ENCODE peak calls at places on chromosomes 5 and 9, in seven cellular contexts. One of them, this sample, is unnamed.

GRCh38 chr5:137341831-137342230 is 157.3 kb downstream of the SPOCK1 start:
- DNase-seq in mesendoderm: no peak
- DNase-seq in neuronal stem cell: no peak
- DNase-seq in mesenchymal stem cell: no peak
- DNase-seq in IMR-90: no peak
- DNase-seq in H1: no peak
- DNase-seq in trophoblast cell: no peak
- DNase-seq in this sample: no peak

GRCh38 chr9:120726484-120726883 is 12.2 kb upstream of the MEGF9 start:
- DNase-seq in IMR-90: no peak
- DNase-seq in mesenchymal stem cell: no peak
- DNase-seq in H1: no peak
- DNase-seq in mesendoderm: no peak
- DNase-seq in trophoblast cell: no peak
- DNase-seq in neuronal stem cell: no peak
- DNase-seq in this sample: no peak

GRCh38 chr5:151115272-151115905 is 34.6 kb upstream of the TNIP1 start:
- DNase-seq in mesendoderm: peak
- DNase-seq in IMR-90: peak
- DNase-seq in trophoblast cell: peak
- DNase-seq in mesenchymal stem cell: peak
- DNase-seq in H1: peak
- DNase-seq in neuronal stem cell: peak
- DNase-seq in this sample: peak

GRCh38 chr9:127977877-127978647 is 2.7 kb downstream of the EEIG1 start:
- DNase-seq in neuronal stem cell: no peak
- DNase-seq in mesendoderm: peak
- DNase-seq in trophoblast cell: peak
- DNase-seq in H1: no peak
- DNase-seq in IMR-90: peak
- DNase-seq in mesenchymal stem cell: peak
- DNase-seq in this sample: no peak

GRCh38 chr5:142316051-142316450 is 8.8 kb downstream of the SPRY4 start:
- DNase-seq in neuronal stem cell: no peak
- DNase-seq in trophoblast cell: no peak
- DNase-seq in H1: no peak
- DNase-seq in mesenchymal stem cell: peak
- DNase-seq in mesendoderm: no peak
- DNase-seq in IMR-90: peak
- DNase-seq in this sample: no peak

GRCh38 chr5:154697335-154697734 is 57.8 kb upstream of the LARP1 start:
- DNase-seq in mesenchymal stem cell: no peak
- DNase-seq in H1: no peak
- DNase-seq in neuronal stem cell: no peak
- DNase-seq in trophoblast cell: no peak
- DNase-seq in IMR-90: peak
- DNase-seq in mesendoderm: no peak
- DNase-seq in this sample: no peak

GRCh38 chr9:98944130-98945074 is 695 bp downstream of the COL15A1 start:
- DNase-seq in IMR-90: no peak
- DNase-seq in trophoblast cell: peak
- DNase-seq in neuronal stem cell: peak
- DNase-seq in mesenchymal stem cell: peak
- DNase-seq in mesendoderm: no peak
- DNase-seq in H1: peak
- DNase-seq in this sample: peak

GRCh38 chr5:33401482-33402390 is 39.0 kb upstream of the TARS1 start:
- DNase-seq in trophoblast cell: peak
- DNase-seq in neuronal stem cell: no peak
- DNase-seq in mesenchymal stem cell: peak
- DNase-seq in H1: no peak
- DNase-seq in mesendoderm: peak
- DNase-seq in IMR-90: peak
- DNase-seq in this sample: no peak

GRCh38 chr5:35269006-35269405 is 38.7 kb upstream of the PRLR start:
- DNase-seq in neuronal stem cell: no peak
- DNase-seq in mesenchymal stem cell: no peak
- DNase-seq in trophoblast cell: peak
- DNase-seq in H1: no peak
- DNase-seq in IMR-90: no peak
- DNase-seq in mesendoderm: no peak
- DNase-seq in this sample: no peak

GRCh38 chr9:84493284-84493947 is 152.9 kb upstream of the SLC28A3 start:
- DNase-seq in trophoblast cell: no peak
- DNase-seq in mesenchymal stem cell: no peak
- DNase-seq in mesendoderm: peak
- DNase-seq in neuronal stem cell: no peak
- DNase-seq in IMR-90: no peak
- DNase-seq in H1: peak
- DNase-seq in this sample: peak

GRCh38 chr5:143086851-143087637 is 316.4 kb downstream of the NR3C1 start:
- DNase-seq in trophoblast cell: peak
- DNase-seq in mesendoderm: peak
- DNase-seq in IMR-90: peak
- DNase-seq in H1: no peak
- DNase-seq in neuronal stem cell: no peak
- DNase-seq in mesenchymal stem cell: peak
- DNase-seq in this sample: no peak

GRCh38 chr5:56003179-56003578 is 8.4 kb upstream of the IL6ST start:
- DNase-seq in mesendoderm: no peak
- DNase-seq in H1: no peak
- DNase-seq in IMR-90: peak
- DNase-seq in trophoblast cell: peak
- DNase-seq in neuronal stem cell: no peak
- DNase-seq in mesenchymal stem cell: peak
- DNase-seq in this sample: no peak

GRCh38 chr5:55004728-55005127 is 19.3 kb upstream of the GZMK start:
- DNase-seq in mesenchymal stem cell: peak
- DNase-seq in neuronal stem cell: no peak
- DNase-seq in IMR-90: peak
- DNase-seq in mesendoderm: no peak
- DNase-seq in H1: no peak
- DNase-seq in trophoblast cell: peak
- DNase-seq in this sample: no peak

GRCh38 chr9:137521405-137521985 is 28.7 kb downstream of the PNPLA7 start:
- DNase-seq in neuronal stem cell: no peak
- DNase-seq in H1: no peak
- DNase-seq in trophoblast cell: no peak
- DNase-seq in mesenchymal stem cell: no peak
- DNase-seq in mesendoderm: no peak
- DNase-seq in IMR-90: no peak
- DNase-seq in this sample: no peak

GRCh38 chr9:18297532-18297872 is 176.5 kb upstream of the ADAMTSL1 start:
- DNase-seq in IMR-90: no peak
- DNase-seq in mesenchymal stem cell: no peak
- DNase-seq in H1: no peak
- DNase-seq in neuronal stem cell: no peak
- DNase-seq in trophoblast cell: peak
- DNase-seq in mesendoderm: peak
- DNase-seq in this sample: peak

GRCh38 chr5:169576181-169576598 is 7.4 kb upstream of the SPDL1 start:
- DNase-seq in trophoblast cell: peak
- DNase-seq in mesendoderm: no peak
- DNase-seq in mesenchymal stem cell: peak
- DNase-seq in neuronal stem cell: no peak
- DNase-seq in H1: no peak
- DNase-seq in IMR-90: peak
- DNase-seq in this sample: no peak

GRCh38 chr9:5947912-5948311 is 57.2 kb downstream of the MLANA start:
- DNase-seq in mesenchymal stem cell: no peak
- DNase-seq in mesendoderm: peak
- DNase-seq in neuronal stem cell: no peak
- DNase-seq in trophoblast cell: no peak
- DNase-seq in H1: no peak
- DNase-seq in IMR-90: no peak
- DNase-seq in this sample: no peak

GRCh38 chr9:23587903-23588302 is 238.1 kb downstream of the ELAVL2 start:
- DNase-seq in mesendoderm: peak
- DNase-seq in H1: peak
- DNase-seq in neuronal stem cell: no peak
- DNase-seq in IMR-90: no peak
- DNase-seq in mesenchymal stem cell: no peak
- DNase-seq in trophoblast cell: no peak
- DNase-seq in this sample: peak

GRCh38 chr9:77952641-77953341 is 78.8 kb downstream of the GNAQ start:
- DNase-seq in IMR-90: peak
- DNase-seq in trophoblast cell: peak
- DNase-seq in mesendoderm: no peak
- DNase-seq in H1: no peak
- DNase-seq in mesenchymal stem cell: peak
- DNase-seq in neuronal stem cell: no peak
- DNase-seq in this sample: no peak

GRCh38 chr5:42951169-42951846 is 88.8 kb downstream of the ANXA2R start:
- DNase-seq in H1: no peak
- DNase-seq in neuronal stem cell: no peak
- DNase-seq in IMR-90: peak
- DNase-seq in mesenchymal stem cell: no peak
- DNase-seq in mesendoderm: no peak
- DNase-seq in trophoblast cell: peak
- DNase-seq in this sample: no peak

GRCh38 chr5:113293068-113293571 is 141.7 kb downstream of the TSSK1B start:
- DNase-seq in H1: peak
- DNase-seq in trophoblast cell: no peak
- DNase-seq in IMR-90: peak
- DNase-seq in mesenchymal stem cell: peak
- DNase-seq in mesendoderm: peak
- DNase-seq in neuronal stem cell: no peak
- DNase-seq in this sample: peak

GRCh38 chr9:136645903-136646754 is 16.6 kb upstream of the EGFL7 start:
- DNase-seq in H1: peak
- DNase-seq in mesenchymal stem cell: no peak
- DNase-seq in mesendoderm: no peak
- DNase-seq in trophoblast cell: peak
- DNase-seq in neuronal stem cell: no peak
- DNase-seq in IMR-90: no peak
- DNase-seq in this sample: no peak

GRCh38 chr9:83936523-83936922 is 15.3 kb upstream of the KIF27 start:
- DNase-seq in neuronal stem cell: no peak
- DNase-seq in H1: peak
- DNase-seq in IMR-90: no peak
- DNase-seq in mesendoderm: no peak
- DNase-seq in mesenchymal stem cell: no peak
- DNase-seq in trophoblast cell: no peak
- DNase-seq in this sample: no peak

GRCh38 chr5:168372351-168372946 is 81.0 kb downstream of the WWC1 start:
- DNase-seq in mesendoderm: no peak
- DNase-seq in H1: no peak
- DNase-seq in neuronal stem cell: no peak
- DNase-seq in mesenchymal stem cell: no peak
- DNase-seq in trophoblast cell: no peak
- DNase-seq in IMR-90: no peak
- DNase-seq in this sample: no peak
- H3K4ac ChIP-seq in mesendoderm: no peak
- H3K4ac ChIP-seq in H1: no peak
- H3K4ac ChIP-seq in neuronal stem cell: no peak
- H3K4ac ChIP-seq in mesenchymal stem cell: no peak
- H3K4ac ChIP-seq in trophoblast cell: no peak
- H3K4ac ChIP-seq in IMR-90: no peak
- H3K4ac ChIP-seq in this sample: no peak

DNA sequence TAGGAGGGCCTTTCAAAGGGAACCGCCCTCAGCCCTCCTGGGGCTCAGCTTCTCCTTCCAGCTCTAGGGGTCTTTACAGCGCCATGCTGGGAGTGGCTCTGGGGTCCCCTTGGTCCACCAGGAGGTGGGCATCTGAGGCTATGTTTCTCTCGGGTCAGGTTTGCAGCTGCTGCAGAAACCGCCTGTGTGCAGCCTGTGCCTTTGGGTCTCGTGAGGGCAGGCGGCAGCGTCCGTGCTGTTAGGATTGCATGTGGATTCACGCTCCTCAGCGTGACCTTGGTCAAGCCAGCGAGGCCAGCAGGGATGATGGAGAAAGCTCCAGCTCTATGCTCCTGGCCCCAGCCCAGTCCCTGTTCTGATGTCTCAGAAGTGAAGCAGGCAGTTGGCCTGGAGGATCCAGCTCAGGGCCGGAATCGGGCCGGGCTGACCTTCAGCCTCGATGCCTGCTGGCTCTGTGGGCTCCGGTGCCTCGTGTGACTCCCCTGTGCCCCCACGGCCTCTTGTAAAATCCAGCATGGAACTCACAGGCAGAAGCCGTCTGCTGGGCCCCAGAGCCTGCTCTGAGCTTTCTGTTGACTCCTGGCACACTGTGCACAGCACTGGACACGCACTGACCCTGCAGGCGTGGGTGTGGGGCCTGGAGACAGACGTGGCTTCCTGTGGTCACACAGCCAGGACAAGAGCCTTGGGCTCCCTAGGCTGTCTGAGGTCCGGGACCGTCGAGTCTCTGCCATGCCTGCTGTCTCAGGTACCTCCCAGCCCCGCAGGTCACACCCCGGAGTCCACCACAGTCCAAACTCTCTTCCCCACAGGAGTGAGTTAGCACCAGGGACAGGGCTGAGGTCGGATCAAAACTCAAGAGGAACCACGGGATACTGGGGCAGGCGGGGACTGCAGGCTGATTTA is 54.3 kb downstream of the TRIP13 start:
- DNase-seq in trophoblast cell: no peak
- DNase-seq in H1: peak
- DNase-seq in mesenchymal stem cell: no peak
- DNase-seq in IMR-90: no peak
- DNase-seq in neuronal stem cell: no peak
- DNase-seq in mesendoderm: no peak
- DNase-seq in this sample: no peak
- H3K23ac ChIP-seq in trophoblast cell: no peak
- H3K23ac ChIP-seq in H1: no peak
- H3K23ac ChIP-seq in mesenchymal stem cell: no peak
- H3K23ac ChIP-seq in IMR-90: no peak
- H3K23ac ChIP-seq in neuronal stem cell: no peak
- H3K23ac ChIP-seq in mesendoderm: no peak
- H3K23ac ChIP-seq in this sample: no peak

GRCh38 chr5:15637345-15637744 is 137.4 kb downstream of the FBXL7 start:
- DNase-seq in IMR-90: no peak
- DNase-seq in mesenchymal stem cell: no peak
- DNase-seq in H1: no peak
- DNase-seq in neuronal stem cell: no peak
- DNase-seq in trophoblast cell: no peak
- DNase-seq in mesendoderm: no peak
- DNase-seq in this sample: no peak
- H4K8ac ChIP-seq in IMR-90: no peak
- H4K8ac ChIP-seq in mesenchymal stem cell: no peak
- H4K8ac ChIP-seq in H1: no peak
- H4K8ac ChIP-seq in neuronal stem cell: no peak
- H4K8ac ChIP-seq in trophoblast cell: no peak
- H4K8ac ChIP-seq in mesendoderm: no peak
- H4K8ac ChIP-seq in this sample: no peak

DNA sequence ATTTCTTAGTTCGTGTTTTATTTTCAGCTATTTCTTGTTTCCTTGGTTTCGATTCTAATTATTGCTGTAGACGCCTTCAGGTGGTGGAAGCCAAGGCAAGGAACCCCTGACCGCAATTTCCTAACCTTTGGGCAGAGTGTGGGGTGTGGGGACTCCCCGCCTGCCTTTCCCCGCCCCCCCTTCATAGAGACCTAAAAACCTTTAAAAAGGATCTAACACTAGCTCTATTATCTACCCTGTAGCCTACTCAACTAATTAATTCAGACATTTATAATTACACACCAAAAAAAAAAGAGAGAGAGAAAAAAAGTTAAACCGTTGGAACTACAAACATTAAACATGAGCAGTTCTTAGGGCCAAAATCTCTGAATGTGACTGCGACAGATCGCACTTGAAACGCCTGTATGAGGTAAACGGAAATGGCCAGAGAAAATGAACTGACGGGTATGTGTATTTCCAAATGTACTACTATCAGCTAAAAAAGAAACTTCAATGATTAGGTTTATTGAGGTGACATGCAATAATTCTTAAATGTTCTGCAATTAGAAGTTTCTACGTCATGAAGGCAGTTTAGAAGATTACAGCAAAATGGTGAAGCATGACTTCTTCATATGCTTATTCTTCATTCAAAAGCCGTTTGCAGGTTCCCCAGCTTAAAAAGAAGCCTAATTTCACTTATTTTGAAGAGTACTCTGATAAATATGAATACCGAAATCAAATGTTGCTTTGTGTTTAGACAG is 19.0 kb upstream of the FER start:
- DNase-seq in mesendoderm: no peak
- DNase-seq in neuronal stem cell: no peak
- DNase-seq in H1: no peak
- DNase-seq in trophoblast cell: peak
- DNase-seq in IMR-90: no peak
- DNase-seq in mesenchymal stem cell: no peak
- DNase-seq in this sample: no peak
- H3K4ac ChIP-seq in mesendoderm: no peak
- H3K4ac ChIP-seq in neuronal stem cell: no peak
- H3K4ac ChIP-seq in H1: no peak
- H3K4ac ChIP-seq in trophoblast cell: no peak
- H3K4ac ChIP-seq in IMR-90: peak
- H3K4ac ChIP-seq in mesenchymal stem cell: no peak
- H3K4ac ChIP-seq in this sample: no peak